ENCODE peak calls at places on chromosomes 12 and 14, in six cellular contexts. One of them, this sample, is unnamed.

GRCh38 chr14:69696633-69697557 is 70.0 kb upstream of the SRSF5 start:
- DNase-seq in stomach: no peak
- DNase-seq in right lobe of liver: no peak
- DNase-seq in GM12891: no peak
- DNase-seq in tibial nerve: no peak
- DNase-seq in A549: no peak
- DNase-seq in this sample: no peak

GRCh38 chr12:55425954-55426353 is at the start of gene OR6C76:
- DNase-seq in tibial nerve: no peak
- DNase-seq in A549: no peak
- DNase-seq in GM12891: no peak
- DNase-seq in stomach: no peak
- DNase-seq in right lobe of liver: no peak
- DNase-seq in this sample: no peak

GRCh38 chr14:20631821-20632389 is 9.6 kb downstream of the OR6S1 start:
- DNase-seq in GM12891: no peak
- DNase-seq in right lobe of liver: peak
- DNase-seq in stomach: peak
- DNase-seq in tibial nerve: peak
- DNase-seq in A549: peak
- DNase-seq in this sample: peak

GRCh38 chr12:129613311-129613710 is 290.5 kb downstream of the TMEM132D start:
- DNase-seq in right lobe of liver: no peak
- DNase-seq in tibial nerve: no peak
- DNase-seq in GM12891: no peak
- DNase-seq in stomach: no peak
- DNase-seq in A549: no peak
- DNase-seq in this sample: no peak

GRCh38 chr12:121806556-121807308 is 2.9 kb downstream of the SETD1B start:
- DNase-seq in A549: no peak
- DNase-seq in stomach: no peak
- DNase-seq in right lobe of liver: peak
- DNase-seq in GM12891: no peak
- DNase-seq in tibial nerve: no peak
- DNase-seq in this sample: peak

GRCh38 chr14:100067971-100068959 is 3.0 kb downstream of the EVL start:
- DNase-seq in stomach: peak
- DNase-seq in right lobe of liver: peak
- DNase-seq in GM12891: no peak
- DNase-seq in tibial nerve: no peak
- DNase-seq in A549: no peak
- DNase-seq in this sample: peak

GRCh38 chr12:121099779-121100178 is 32.9 kb upstream of the P2RX7 start:
- DNase-seq in right lobe of liver: no peak
- DNase-seq in A549: no peak
- DNase-seq in tibial nerve: no peak
- DNase-seq in GM12891: no peak
- DNase-seq in stomach: no peak
- DNase-seq in this sample: no peak

GRCh38 chr12:32671930-32672785 is 6.9 kb upstream of the DNM1L start:
- DNase-seq in stomach: peak
- DNase-seq in tibial nerve: peak
- DNase-seq in A549: peak
- DNase-seq in GM12891: no peak
- DNase-seq in right lobe of liver: no peak
- DNase-seq in this sample: peak

GRCh38 chr12:21252070-21252469 is 82.6 kb downstream of the SLCO1A2 start:
- DNase-seq in stomach: no peak
- DNase-seq in tibial nerve: no peak
- DNase-seq in A549: no peak
- DNase-seq in right lobe of liver: no peak
- DNase-seq in GM12891: no peak
- DNase-seq in this sample: no peak

GRCh38 chr14:93619176-93619793 is 169.0 kb downstream of the PRIMA1 start:
- DNase-seq in A549: peak
- DNase-seq in GM12891: peak
- DNase-seq in stomach: peak
- DNase-seq in right lobe of liver: no peak
- DNase-seq in tibial nerve: peak
- DNase-seq in this sample: peak

GRCh38 chr12:11016937-11017336 is 5.5 kb downstream of the TAS2R19 start:
- DNase-seq in GM12891: no peak
- DNase-seq in tibial nerve: no peak
- DNase-seq in stomach: no peak
- DNase-seq in A549: no peak
- DNase-seq in right lobe of liver: no peak
- DNase-seq in this sample: no peak

GRCh38 chr14:43464968-43465367 is 1042.1 kb downstream of the FSCB start:
- DNase-seq in A549: no peak
- DNase-seq in GM12891: no peak
- DNase-seq in stomach: no peak
- DNase-seq in tibial nerve: no peak
- DNase-seq in right lobe of liver: no peak
- DNase-seq in this sample: no peak

GRCh38 chr14:51849095-51849494 is 11.3 kb upstream of the GNG2 start:
- DNase-seq in A549: no peak
- DNase-seq in right lobe of liver: no peak
- DNase-seq in tibial nerve: no peak
- DNase-seq in GM12891: no peak
- DNase-seq in stomach: no peak
- DNase-seq in this sample: no peak

GRCh38 chr12:15757553-15758255 is 31.5 kb downstream of the EPS8 start:
- DNase-seq in right lobe of liver: no peak
- DNase-seq in GM12891: no peak
- DNase-seq in stomach: peak
- DNase-seq in A549: peak
- DNase-seq in tibial nerve: no peak
- DNase-seq in this sample: no peak

GRCh38 chr12:106179086-106179485 is 40.3 kb upstream of the NUAK1 start:
- DNase-seq in right lobe of liver: no peak
- DNase-seq in A549: no peak
- DNase-seq in tibial nerve: peak
- DNase-seq in GM12891: no peak
- DNase-seq in stomach: no peak
- DNase-seq in this sample: no peak

GRCh38 chr12:3049596-3050314 is 27.4 kb upstream of the TSPAN9 start:
- DNase-seq in stomach: no peak
- DNase-seq in right lobe of liver: no peak
- DNase-seq in tibial nerve: no peak
- DNase-seq in GM12891: no peak
- DNase-seq in A549: no peak
- DNase-seq in this sample: no peak

GRCh38 chr14:91371011-91371989 is 46.3 kb downstream of the CCDC88C start:
- DNase-seq in right lobe of liver: no peak
- DNase-seq in GM12891: no peak
- DNase-seq in stomach: no peak
- DNase-seq in tibial nerve: no peak
- DNase-seq in A549: no peak
- DNase-seq in this sample: no peak

GRCh38 chr14:100722367-100722766 is 4.3 kb upstream of the DLK1 start:
- DNase-seq in stomach: no peak
- DNase-seq in A549: no peak
- DNase-seq in right lobe of liver: no peak
- DNase-seq in tibial nerve: no peak
- DNase-seq in GM12891: no peak
- DNase-seq in this sample: no peak

GRCh38 chr14:81727243-81727642 is 193.6 kb upstream of the SEL1L start:
- DNase-seq in tibial nerve: peak
- DNase-seq in A549: no peak
- DNase-seq in GM12891: no peak
- DNase-seq in right lobe of liver: peak
- DNase-seq in stomach: peak
- DNase-seq in this sample: no peak

GRCh38 chr12:24595652-24596235 is 353.2 kb downstream of the BCAT1 start:
- DNase-seq in A549: no peak
- DNase-seq in right lobe of liver: no peak
- DNase-seq in tibial nerve: no peak
- DNase-seq in stomach: no peak
- DNase-seq in GM12891: no peak
- DNase-seq in this sample: no peak

GRCh38 chr12:70758494-70758845 is 121.2 kb upstream of the PTPRB start:
- DNase-seq in right lobe of liver: no peak
- DNase-seq in GM12891: no peak
- DNase-seq in tibial nerve: no peak
- DNase-seq in A549: no peak
- DNase-seq in stomach: no peak
- DNase-seq in this sample: no peak

GRCh38 chr12:70756791-70757190 is 119.6 kb upstream of the PTPRB start:
- DNase-seq in stomach: no peak
- DNase-seq in right lobe of liver: no peak
- DNase-seq in tibial nerve: no peak
- DNase-seq in A549: no peak
- DNase-seq in GM12891: no peak
- DNase-seq in this sample: no peak

GRCh38 chr12:70756118-70756517 is 118.9 kb upstream of the PTPRB start:
- DNase-seq in right lobe of liver: no peak
- DNase-seq in A549: no peak
- DNase-seq in tibial nerve: no peak
- DNase-seq in GM12891: no peak
- DNase-seq in stomach: no peak
- DNase-seq in this sample: no peak

GRCh38 chr12:70757830-70758493 is 120.7 kb upstream of the PTPRB start:
- DNase-seq in stomach: no peak
- DNase-seq in tibial nerve: no peak
- DNase-seq in right lobe of liver: no peak
- DNase-seq in GM12891: no peak
- DNase-seq in A549: no peak
- DNase-seq in this sample: no peak

GRCh38 chr12:70754330-70754741 is 117.1 kb upstream of the PTPRB start:
- DNase-seq in right lobe of liver: no peak
- DNase-seq in GM12891: no peak
- DNase-seq in A549: no peak
- DNase-seq in stomach: no peak
- DNase-seq in tibial nerve: no peak
- DNase-seq in this sample: no peak
- TF ChIP-seq POLR2A in right lobe of liver: no peak
- TF ChIP-seq POLR2A in GM12891: no peak
- TF ChIP-seq POLR2A in A549: no peak
- TF ChIP-seq POLR2A in stomach: no peak
- TF ChIP-seq POLR2A in tibial nerve: no peak
- TF ChIP-seq POLR2A in this sample: no peak

GRCh38 chr14:52950410-52950897 is 396 bp downstream of the FERMT2 start:
- DNase-seq in right lobe of liver: peak
- DNase-seq in GM12891: no peak
- DNase-seq in A549: peak
- DNase-seq in tibial nerve: peak
- DNase-seq in stomach: peak
- DNase-seq in this sample: peak

GRCh38 chr14:52950898-52951729 is at the start of gene FERMT2:
- DNase-seq in A549: peak
- DNase-seq in GM12891: peak
- DNase-seq in stomach: peak
- DNase-seq in tibial nerve: peak
- DNase-seq in right lobe of liver: peak
- DNase-seq in this sample: peak

GRCh38 chr14:52951730-52952481 is 1.1 kb upstream of the FERMT2 start:
- DNase-seq in A549: peak
- DNase-seq in tibial nerve: peak
- DNase-seq in right lobe of liver: peak
- DNase-seq in GM12891: no peak
- DNase-seq in stomach: peak
- DNase-seq in this sample: peak

GRCh38 chr14:52949711-52950409 is 990 bp downstream of the FERMT2 start:
- DNase-seq in tibial nerve: peak
- DNase-seq in GM12891: no peak
- DNase-seq in A549: peak
- DNase-seq in stomach: no peak
- DNase-seq in right lobe of liver: no peak
- DNase-seq in this sample: peak

GRCh38 chr14:52954346-52955214 is 3.7 kb upstream of the FERMT2 start:
- DNase-seq in GM12891: no peak
- DNase-seq in right lobe of liver: no peak
- DNase-seq in A549: no peak
- DNase-seq in stomach: no peak
- DNase-seq in tibial nerve: no peak
- DNase-seq in this sample: no peak
- TF ChIP-seq POLR2A in GM12891: no peak
- TF ChIP-seq POLR2A in right lobe of liver: no peak
- TF ChIP-seq POLR2A in A549: no peak
- TF ChIP-seq POLR2A in stomach: no peak
- TF ChIP-seq POLR2A in tibial nerve: no peak
- TF ChIP-seq POLR2A in this sample: no peak

GRCh38 chr14:77986808-77987207 is 183.4 kb upstream of the NRXN3 start:
- DNase-seq in tibial nerve: no peak
- DNase-seq in right lobe of liver: no peak
- DNase-seq in GM12891: no peak
- DNase-seq in A549: no peak
- DNase-seq in stomach: no peak
- DNase-seq in this sample: no peak
- TF ChIP-seq POLR2A in tibial nerve: no peak
- TF ChIP-seq POLR2A in right lobe of liver: no peak
- TF ChIP-seq POLR2A in GM12891: no peak
- TF ChIP-seq POLR2A in A549: no peak
- TF ChIP-seq POLR2A in stomach: no peak
- TF ChIP-seq POLR2A in this sample: no peak

GRCh38 chr12:53268009-53268636 is at the start of gene ESPL1:
- DNase-seq in tibial nerve: peak
- DNase-seq in A549: peak
- DNase-seq in stomach: peak
- DNase-seq in GM12891: peak
- DNase-seq in right lobe of liver: peak
- DNase-seq in this sample: peak
- TF ChIP-seq POLR2A in tibial nerve: no peak
- TF ChIP-seq POLR2A in A549: no peak
- TF ChIP-seq POLR2A in stomach: no peak
- TF ChIP-seq POLR2A in GM12891: no peak
- TF ChIP-seq POLR2A in right lobe of liver: no peak
- TF ChIP-seq POLR2A in this sample: peak

This sample was measured in heart left ventricle.